ENCODE peak calls at places on chromosomes 12 and 14, in four cellular contexts. U is testis, L is tibial artery, Y is stomach. A is an unnamed sample. For H3K27me3 and H3K4me1, the result is how much of the 10 kb centered on the place peaks cover.

GRCh38 chr14:79543966-79544365 is 667.3 kb downstream of the DIO2 start:
- DNase-seq in U (peak), L (no peak), Y (no peak), A (no peak)

GRCh38 chr12:117472983-117473382 is 111.6 kb upstream of the NOS1 start:
- DNase-seq in U (no peak), L (no peak), Y (no peak), A (no peak)

GRCh38 chr12:1581973-1582708 is 12.2 kb downstream of the FBXL14 start:
- DNase-seq in U (no peak), L (no peak), Y (no peak), A (no peak)

GRCh38 chr12:90827567-90827966 is 127.4 kb downstream of the CCER1 start:
- DNase-seq in U (no peak), L (no peak), Y (no peak), A (no peak)

GRCh38 chr12:25416516-25416915 is 136.6 kb downstream of the LMNTD1 start:
- DNase-seq in U (no peak), L (no peak), Y (no peak), A (no peak)

GRCh38 chr14:95071649-95072256 is 85.6 kb downstream of the DICER1 start:
- DNase-seq in U (no peak), L (no peak), Y (no peak), A (no peak)

GRCh38 chr14:59870277-59871165 is at the start of gene RTN1:
- DNase-seq in U (peak), L (peak), Y (peak), A (peak)

GRCh38 chr14:97353102-97353501 is 555.9 kb downstream of the VRK1 start:
- DNase-seq in U (no peak), L (no peak), Y (no peak), A (no peak)

GRCh38 chr14:60051690-60052324 is 39.9 kb upstream of the PCNX4 start:
- DNase-seq in U (no peak), L (no peak), Y (no peak), A (no peak)

GRCh38 chr12:105955976-105956375 is 182.8 kb downstream of the NUAK1 start:
- DNase-seq in U (no peak), L (no peak), Y (no peak), A (no peak)

GRCh38 chr12:117272690-117273089 is 82.4 kb upstream of the FBXO21 start:
- DNase-seq in U (no peak), L (no peak), Y (no peak), A (no peak)

GRCh38 chr12:41190360-41190759 is 2.2 kb downstream of the PDZRN4 start:
- DNase-seq in U (peak), L (no peak), Y (no peak), A (no peak)

GRCh38 chr14:72810201-72810600 is 83.7 kb downstream of the DPF3 start:
- DNase-seq in U (no peak), L (no peak), Y (no peak), A (no peak)

GRCh38 chr12:130525384-130526172 is 187.9 kb downstream of the PIWIL1 start:
- DNase-seq in U (no peak), L (no peak), Y (no peak), A (no peak)

GRCh38 chr12:118984206-118984943 is 3.0 kb downstream of the SRRM4 start:
- DNase-seq in U (no peak), L (no peak), Y (no peak), A (no peak)

GRCh38 chr12:19206493-19207077 is 77.1 kb downstream of the PLEKHA5 start:
- DNase-seq in U (no peak), L (no peak), Y (no peak), A (no peak)

GRCh38 chr12:108143144-108143543 is 14.1 kb downstream of the WSCD2 start:
- DNase-seq in U (no peak), L (no peak), Y (no peak), A (no peak)

GRCh38 chr12:108147279-108147678 is 18.2 kb downstream of the WSCD2 start:
- DNase-seq in U (no peak), L (no peak), Y (no peak), A (no peak)

GRCh38 chr12:108141600-108142145 is 12.6 kb downstream of the WSCD2 start:
- DNase-seq in U (no peak), L (no peak), Y (no peak), A (no peak)

GRCh38 chr12:108146035-108146893 is 17.2 kb downstream of the WSCD2 start:
- DNase-seq in U (no peak), L (no peak), Y (no peak), A (no peak)

DNA sequence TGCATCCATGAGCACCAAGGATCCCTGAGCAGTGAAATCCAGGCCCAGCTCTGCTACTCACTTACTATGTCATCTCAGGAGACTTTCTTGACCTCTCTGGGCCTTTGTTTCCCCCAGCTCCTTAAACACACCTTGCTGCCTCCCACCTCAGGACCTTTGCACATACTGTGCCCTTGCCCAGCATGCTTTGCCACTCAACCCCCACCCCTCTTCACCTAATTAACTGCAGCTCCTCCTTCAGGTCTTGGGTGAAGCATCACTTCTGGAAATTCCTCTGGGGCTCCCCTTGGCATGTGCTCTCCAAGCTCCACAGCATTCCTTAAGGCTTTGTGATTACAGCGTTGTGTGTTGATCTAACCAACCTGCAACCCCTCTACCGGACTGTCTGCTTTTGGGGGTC is 15.9 kb downstream of the WSCD2 start:
- DNase-seq in U (no peak), L (no peak), Y (no peak), A (no peak)
- H3K27me3 ChIP-seq in U (under half), L (under half), Y (under half), A (under half)

GRCh38 chr12:6360080-6360571 is 15.2 kb downstream of the SCNN1A start:
- DNase-seq in U (no peak), L (no peak), Y (no peak), A (no peak)
- H3K4me1 ChIP-seq in U (under half), L (under half), Y (under half), A (under half)

GRCh38 chr14:77155083-77155482 is 13.5 kb upstream of the ZDHHC22 start:
- DNase-seq in U (no peak), L (no peak), Y (no peak), A (no peak)
- H3K27me3 ChIP-seq in U (under half), L (under half), Y (under half), A (under half)

DNA sequence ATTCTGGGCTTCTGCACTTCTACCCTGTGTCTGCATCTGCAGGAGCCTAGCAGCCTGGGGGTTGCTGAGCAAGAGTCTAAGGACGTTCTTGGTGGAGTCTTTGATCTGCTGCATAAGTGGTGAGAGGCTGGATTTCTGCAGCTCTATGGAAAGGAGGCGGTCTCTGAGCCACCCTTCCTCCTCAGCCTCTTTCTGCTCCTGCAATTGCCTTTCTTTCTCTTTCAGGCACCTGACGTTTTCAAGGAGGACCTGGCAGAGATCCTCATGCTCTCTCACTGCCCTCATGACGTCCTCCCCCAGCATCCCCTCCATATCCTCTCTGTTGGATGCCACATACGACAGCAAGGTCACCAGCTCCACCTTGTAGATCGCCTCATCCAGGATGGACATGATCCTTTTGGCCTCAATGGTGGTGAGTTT is 13.6 kb upstream of the TPCN1 start:
- DNase-seq in U (no peak), L (no peak), Y (no peak), A (no peak)
- H3K4me1 ChIP-seq in U (under half), L (under half), Y (under half), A (under half)

GRCh38 chr12:47556631-47557030 is 149.2 kb downstream of the RPAP3 start:
- DNase-seq in U (no peak), L (no peak), Y (no peak), A (no peak)

GRCh38 chr12:47551426-47551851 is 154.4 kb downstream of the RPAP3 start:
- DNase-seq in U (no peak), L (no peak), Y (no peak), A (peak)

GRCh38 chr12:47553266-47553665 is 152.6 kb downstream of the RPAP3 start:
- DNase-seq in U (no peak), L (no peak), Y (no peak), A (no peak)

GRCh38 chr12:47556219-47556618 is 149.6 kb downstream of the RPAP3 start:
- DNase-seq in U (no peak), L (no peak), Y (no peak), A (no peak)

DNA sequence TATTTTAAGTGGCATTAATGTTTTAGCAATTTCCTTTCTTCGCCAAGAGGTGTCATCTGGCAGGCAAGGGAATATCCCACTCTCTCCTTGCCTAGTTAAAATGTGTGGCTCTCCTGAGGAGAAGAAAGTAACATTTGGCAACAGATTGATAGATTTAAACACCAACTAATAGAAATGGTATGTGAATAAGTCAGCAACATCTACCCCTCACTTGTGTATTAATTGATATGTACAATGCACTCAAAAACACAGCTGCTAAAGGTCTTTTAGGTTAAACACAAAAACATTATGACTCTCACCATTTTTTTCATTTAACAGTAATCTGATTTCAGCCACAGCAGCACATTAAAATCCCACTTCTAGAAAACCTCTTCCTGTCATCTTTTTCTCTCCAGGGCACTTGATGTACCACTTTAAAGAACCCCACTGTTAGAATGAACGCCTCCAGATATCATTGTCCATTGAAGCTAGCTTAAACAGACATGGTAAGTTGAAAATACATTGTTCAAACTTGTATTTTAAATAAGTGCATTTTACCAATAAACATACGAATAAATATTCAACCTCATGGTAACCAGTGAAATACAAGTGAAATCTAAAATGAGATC is 151.7 kb downstream of the RPAP3 start:
- DNase-seq in U (no peak), L (no peak), Y (no peak), A (no peak)
- H3K27me3 ChIP-seq in U (under half), L (under half), Y (under half), A (under half)

GRCh38 chr12:46382974-46383653 is 10.5 kb upstream of the SLC38A2 start:
- DNase-seq in U (peak), L (peak), Y (peak), A (peak)

GRCh38 chr12:46385439-46385838 is 12.9 kb upstream of the SLC38A2 start:
- DNase-seq in U (no peak), L (no peak), Y (no peak), A (no peak)

GRCh38 chr12:46384451-46385301 is 12.1 kb upstream of the SLC38A2 start:
- DNase-seq in U (no peak), L (no peak), Y (no peak), A (no peak)

GRCh38 chr12:46382425-46382973 is 9.9 kb upstream of the SLC38A2 start:
- DNase-seq in U (no peak), L (no peak), Y (no peak), A (no peak)

GRCh38 chr12:46383654-46384450 is 11.3 kb upstream of the SLC38A2 start:
- DNase-seq in U (peak), L (peak), Y (peak), A (peak)
- H3K4me1 ChIP-seq in U (under half), L (half or more), Y (under half), A (under half)

GRCh38 chr12:114696443-114697245 is 12.7 kb upstream of the TBX3 start:
- DNase-seq in U (no peak), L (no peak), Y (no peak), A (no peak)
- H3K27me3 ChIP-seq in U (under half), L (under half), Y (half or more), A (half or more)

GRCh38 chr14:55756078-55756477 is 176.1 kb downstream of the KTN1 start:
- DNase-seq in U (no peak), L (no peak), Y (no peak), A (no peak)
- H3K4me1 ChIP-seq in U (under half), L (under half), Y (under half), A (under half)

GRCh38 chr12:94875525-94875924 is 128.0 kb downstream of the NDUFA12 start:
- DNase-seq in U (no peak), L (no peak), Y (no peak), A (no peak)
- H3K27me3 ChIP-seq in U (under half), L (under half), Y (under half), A (half or more)

GRCh38 chr14:105195051-105195450 is 13.9 kb upstream of the NUDT14 start:
- DNase-seq in U (no peak), L (no peak), Y (no peak), A (no peak)

GRCh38 chr14:105195533-105196227 is 14.6 kb upstream of the NUDT14 start:
- DNase-seq in U (no peak), L (no peak), Y (no peak), A (no peak)

GRCh38 chr14:105197274-105197673 is 16.2 kb upstream of the NUDT14 start:
- DNase-seq in U (no peak), L (no peak), Y (no peak), A (peak)

GRCh38 chr14:105198588-105198987 is 17.5 kb upstream of the NUDT14 start:
- DNase-seq in U (no peak), L (no peak), Y (no peak), A (no peak)

GRCh38 chr14:105196228-105196960 is 15.3 kb upstream of the NUDT14 start:
- DNase-seq in U (no peak), L (no peak), Y (no peak), A (peak)
- H3K4me1 ChIP-seq in U (under half), L (under half), Y (under half), A (half or more)

A was measured in heart right ventricle.